ENCODE peak calls at places on chromosomes 2 and 18, in eight cellular contexts. One of them, this sample, is unnamed.
A peak's percentile ranks its signal among the peaks of the same experiment; 100 is the strongest.

GRCh38 chr2:120398051-120398960 is 52.4 kb downstream of the INHBB start:
- DNase-seq in A172: no peak
- DNase-seq in T-cell: no peak
- DNase-seq in stimulated activated CD4-positive, alpha-beta T cell treated with anti-CD3 and anti-CD28 coated beads, Interleukin-4, amount 100 ng/mL, for 24 hours: no peak
- DNase-seq in GM23248: peak; percentile 68
- DNase-seq in H4: peak; percentile 59
- DNase-seq in effector memory CD8-positive, alpha-beta T cell: no peak
- DNase-seq in cardiac muscle cell: peak; percentile 19
- DNase-seq in this sample: peak; percentile 67

GRCh38 chr2:128734521-128735295 is 416.0 kb upstream of the HS6ST1 start:
- DNase-seq in A172: peak; percentile 5
- DNase-seq in T-cell: no peak
- DNase-seq in stimulated activated CD4-positive, alpha-beta T cell treated with anti-CD3 and anti-CD28 coated beads, Interleukin-4, amount 100 ng/mL, for 24 hours: no peak
- DNase-seq in GM23248: no peak
- DNase-seq in H4: no peak
- DNase-seq in effector memory CD8-positive, alpha-beta T cell: no peak
- DNase-seq in cardiac muscle cell: peak; percentile 70
- DNase-seq in this sample: no peak

GRCh38 chr18:45386256-45386655 is 229.0 kb upstream of the SLC14A2 start:
- DNase-seq in A172: no peak
- DNase-seq in T-cell: no peak
- DNase-seq in stimulated activated CD4-positive, alpha-beta T cell treated with anti-CD3 and anti-CD28 coated beads, Interleukin-4, amount 100 ng/mL, for 24 hours: no peak
- DNase-seq in GM23248: peak; percentile 48
- DNase-seq in H4: peak; percentile 48
- DNase-seq in effector memory CD8-positive, alpha-beta T cell: no peak
- DNase-seq in cardiac muscle cell: peak; percentile 56
- DNase-seq in this sample: peak; percentile 20

GRCh38 chr18:41751161-41751560 is 203.9 kb upstream of the PIK3C3 start:
- DNase-seq in A172: no peak
- DNase-seq in T-cell: no peak
- DNase-seq in stimulated activated CD4-positive, alpha-beta T cell treated with anti-CD3 and anti-CD28 coated beads, Interleukin-4, amount 100 ng/mL, for 24 hours: no peak
- DNase-seq in GM23248: no peak
- DNase-seq in H4: no peak
- DNase-seq in effector memory CD8-positive, alpha-beta T cell: no peak
- DNase-seq in cardiac muscle cell: no peak
- DNase-seq in this sample: no peak

GRCh38 chr2:65388626-65389390 is 43.6 kb downstream of the SPRED2 start:
- DNase-seq in A172: no peak
- DNase-seq in T-cell: no peak
- DNase-seq in stimulated activated CD4-positive, alpha-beta T cell treated with anti-CD3 and anti-CD28 coated beads, Interleukin-4, amount 100 ng/mL, for 24 hours: no peak
- DNase-seq in GM23248: peak; percentile 30
- DNase-seq in H4: no peak
- DNase-seq in effector memory CD8-positive, alpha-beta T cell: no peak
- DNase-seq in cardiac muscle cell: no peak
- DNase-seq in this sample: no peak

GRCh38 chr2:1502891-1503304 is 89.6 kb downstream of the TPO start:
- DNase-seq in A172: no peak
- DNase-seq in T-cell: no peak
- DNase-seq in stimulated activated CD4-positive, alpha-beta T cell treated with anti-CD3 and anti-CD28 coated beads, Interleukin-4, amount 100 ng/mL, for 24 hours: no peak
- DNase-seq in GM23248: no peak
- DNase-seq in H4: no peak
- DNase-seq in effector memory CD8-positive, alpha-beta T cell: no peak
- DNase-seq in cardiac muscle cell: no peak
- DNase-seq in this sample: no peak

GRCh38 chr2:65075176-65075575 is 19.0 kb downstream of the CEP68 start:
- DNase-seq in A172: no peak
- DNase-seq in T-cell: no peak
- DNase-seq in stimulated activated CD4-positive, alpha-beta T cell treated with anti-CD3 and anti-CD28 coated beads, Interleukin-4, amount 100 ng/mL, for 24 hours: no peak
- DNase-seq in GM23248: no peak
- DNase-seq in H4: no peak
- DNase-seq in effector memory CD8-positive, alpha-beta T cell: no peak
- DNase-seq in cardiac muscle cell: no peak
- DNase-seq in this sample: no peak

GRCh38 chr2:225994748-225995405 is 595.4 kb downstream of the NYAP2 start:
- DNase-seq in A172: peak; percentile 65
- DNase-seq in T-cell: no peak
- DNase-seq in stimulated activated CD4-positive, alpha-beta T cell treated with anti-CD3 and anti-CD28 coated beads, Interleukin-4, amount 100 ng/mL, for 24 hours: no peak
- DNase-seq in GM23248: peak; percentile 41
- DNase-seq in H4: peak; percentile 67
- DNase-seq in effector memory CD8-positive, alpha-beta T cell: no peak
- DNase-seq in cardiac muscle cell: no peak
- DNase-seq in this sample: no peak

GRCh38 chr2:48993576-48993975 is 160.7 kb downstream of the FSHR start:
- DNase-seq in A172: no peak
- DNase-seq in T-cell: no peak
- DNase-seq in stimulated activated CD4-positive, alpha-beta T cell treated with anti-CD3 and anti-CD28 coated beads, Interleukin-4, amount 100 ng/mL, for 24 hours: no peak
- DNase-seq in GM23248: no peak
- DNase-seq in H4: no peak
- DNase-seq in effector memory CD8-positive, alpha-beta T cell: no peak
- DNase-seq in cardiac muscle cell: no peak
- DNase-seq in this sample: no peak

GRCh38 chr2:101152195-101153076 is 1.3 kb upstream of the TBC1D8 start:
- DNase-seq in A172: peak; percentile 55
- DNase-seq in T-cell: no peak
- DNase-seq in stimulated activated CD4-positive, alpha-beta T cell treated with anti-CD3 and anti-CD28 coated beads, Interleukin-4, amount 100 ng/mL, for 24 hours: peak; percentile 7
- DNase-seq in GM23248: peak; percentile 61
- DNase-seq in H4: peak; percentile 28
- DNase-seq in effector memory CD8-positive, alpha-beta T cell: no peak
- DNase-seq in cardiac muscle cell: peak; percentile 70
- DNase-seq in this sample: peak; percentile 56

GRCh38 chr2:240932001-240932723 is 26.0 kb downstream of the CROCC2 start:
- DNase-seq in A172: no peak
- DNase-seq in T-cell: no peak
- DNase-seq in stimulated activated CD4-positive, alpha-beta T cell treated with anti-CD3 and anti-CD28 coated beads, Interleukin-4, amount 100 ng/mL, for 24 hours: no peak
- DNase-seq in GM23248: no peak
- DNase-seq in H4: no peak
- DNase-seq in effector memory CD8-positive, alpha-beta T cell: no peak
- DNase-seq in cardiac muscle cell: no peak
- DNase-seq in this sample: no peak

GRCh38 chr18:36129300-36130038 is at the start of the genes ELP2 and SLC39A6:
- DNase-seq in A172: peak; percentile 94
- DNase-seq in T-cell: peak; percentile 90
- DNase-seq in stimulated activated CD4-positive, alpha-beta T cell treated with anti-CD3 and anti-CD28 coated beads, Interleukin-4, amount 100 ng/mL, for 24 hours: peak; percentile 95
- DNase-seq in GM23248: peak; percentile 98
- DNase-seq in H4: peak; percentile 95
- DNase-seq in effector memory CD8-positive, alpha-beta T cell: peak; percentile 96
- DNase-seq in cardiac muscle cell: peak; percentile 97
- DNase-seq in this sample: peak; percentile 99

GRCh38 chr2:196233033-196233807 is 61.8 kb upstream of the STK17B start:
- DNase-seq in A172: peak; percentile 94
- DNase-seq in T-cell: no peak
- DNase-seq in stimulated activated CD4-positive, alpha-beta T cell treated with anti-CD3 and anti-CD28 coated beads, Interleukin-4, amount 100 ng/mL, for 24 hours: no peak
- DNase-seq in GM23248: peak; percentile 86
- DNase-seq in H4: peak; percentile 95
- DNase-seq in effector memory CD8-positive, alpha-beta T cell: no peak
- DNase-seq in cardiac muscle cell: peak; percentile 62
- DNase-seq in this sample: peak; percentile 60

GRCh38 chr2:88082781-88083180 is 15.2 kb downstream of the SMYD1 start:
- DNase-seq in A172: no peak
- DNase-seq in T-cell: no peak
- DNase-seq in stimulated activated CD4-positive, alpha-beta T cell treated with anti-CD3 and anti-CD28 coated beads, Interleukin-4, amount 100 ng/mL, for 24 hours: no peak
- DNase-seq in GM23248: no peak
- DNase-seq in H4: no peak
- DNase-seq in effector memory CD8-positive, alpha-beta T cell: no peak
- DNase-seq in cardiac muscle cell: no peak
- DNase-seq in this sample: no peak

GRCh38 chr2:74525717-74526648 is at the start of gene DQX1:
- DNase-seq in A172: peak; percentile 19
- DNase-seq in T-cell: peak; percentile 20
- DNase-seq in stimulated activated CD4-positive, alpha-beta T cell treated with anti-CD3 and anti-CD28 coated beads, Interleukin-4, amount 100 ng/mL, for 24 hours: no peak
- DNase-seq in GM23248: peak; percentile 57
- DNase-seq in H4: no peak
- DNase-seq in effector memory CD8-positive, alpha-beta T cell: no peak
- DNase-seq in cardiac muscle cell: peak; percentile 44
- DNase-seq in this sample: no peak

GRCh38 chr2:48001498-48001897 is 95.2 kb upstream of the FBXO11 start:
- DNase-seq in A172: no peak
- DNase-seq in T-cell: no peak
- DNase-seq in stimulated activated CD4-positive, alpha-beta T cell treated with anti-CD3 and anti-CD28 coated beads, Interleukin-4, amount 100 ng/mL, for 24 hours: no peak
- DNase-seq in GM23248: no peak
- DNase-seq in H4: no peak
- DNase-seq in effector memory CD8-positive, alpha-beta T cell: no peak
- DNase-seq in cardiac muscle cell: no peak
- DNase-seq in this sample: no peak

GRCh38 chr2:73107211-73107926 is 5.4 kb downstream of the RAB11FIP5 start:
- DNase-seq in A172: peak; percentile 84
- DNase-seq in T-cell: no peak
- DNase-seq in stimulated activated CD4-positive, alpha-beta T cell treated with anti-CD3 and anti-CD28 coated beads, Interleukin-4, amount 100 ng/mL, for 24 hours: no peak
- DNase-seq in GM23248: peak; percentile 76
- DNase-seq in H4: no peak
- DNase-seq in effector memory CD8-positive, alpha-beta T cell: peak; percentile 23
- DNase-seq in cardiac muscle cell: no peak
- DNase-seq in this sample: peak; percentile 72

GRCh38 chr2:11692966-11693521 is 23.0 kb upstream of the NTSR2 start:
- DNase-seq in A172: peak; percentile 76
- DNase-seq in T-cell: peak; percentile 15
- DNase-seq in stimulated activated CD4-positive, alpha-beta T cell treated with anti-CD3 and anti-CD28 coated beads, Interleukin-4, amount 100 ng/mL, for 24 hours: peak; percentile 74
- DNase-seq in GM23248: peak; percentile 77
- DNase-seq in H4: peak; percentile 35
- DNase-seq in effector memory CD8-positive, alpha-beta T cell: peak; percentile 66
- DNase-seq in cardiac muscle cell: peak; percentile 73
- DNase-seq in this sample: peak; percentile 82

GRCh38 chr18:35143615-35144596 is 96.9 kb upstream of the ZNF397 start:
- DNase-seq in A172: peak; percentile 66
- DNase-seq in T-cell: no peak
- DNase-seq in stimulated activated CD4-positive, alpha-beta T cell treated with anti-CD3 and anti-CD28 coated beads, Interleukin-4, amount 100 ng/mL, for 24 hours: peak; percentile 45
- DNase-seq in GM23248: peak; percentile 77
- DNase-seq in H4: peak; percentile 32
- DNase-seq in effector memory CD8-positive, alpha-beta T cell: peak; percentile 31
- DNase-seq in cardiac muscle cell: peak; percentile 72
- DNase-seq in this sample: peak; percentile 71

GRCh38 chr2:240915526-240916335 is 9.6 kb downstream of the CROCC2 start:
- DNase-seq in A172: no peak
- DNase-seq in T-cell: no peak
- DNase-seq in stimulated activated CD4-positive, alpha-beta T cell treated with anti-CD3 and anti-CD28 coated beads, Interleukin-4, amount 100 ng/mL, for 24 hours: no peak
- DNase-seq in GM23248: no peak
- DNase-seq in H4: no peak
- DNase-seq in effector memory CD8-positive, alpha-beta T cell: no peak
- DNase-seq in cardiac muscle cell: no peak
- DNase-seq in this sample: peak; percentile 49

This sample was measured in GM03348.